ENCODE peak calls at places on chromosomes 12 and 14, in ten cellular contexts. Q is hypothalamus; C is OCI-LY7; U is cerebellar cortex; J is NCI-H1048; K is NCI-H1092 treated with DMSO at 0.1 percent for 48 hours; V is putamen; L is naive thymus-derived CD8-positive, alpha-beta T cell; D is cardiac muscle cell; I is C1 segment of cervical spinal cord. F is an unnamed sample.

GRCh38 chr12:1890810-1891209 is 27.6 kb downstream of the CACNA2D4 start:
- DNase-seq in C (no peak), U (no peak), I (no peak), L (no peak), V (no peak), D (no peak), K (no peak), Q (no peak), J (no peak), F (peak)

GRCh38 chr12:110766311-110767154 is 23.8 kb upstream of the PPP1CC start:
- DNase-seq in D (no peak), Q (no peak), L (no peak), C (no peak), K (no peak), V (no peak), U (no peak), I (no peak), J (no peak), F (no peak)

GRCh38 chr12:93198086-93198485 is 179.6 kb upstream of the NUDT4 start:
- DNase-seq in L (no peak), J (no peak), I (no peak), D (no peak), Q (no peak), U (no peak), V (no peak), K (no peak), C (no peak), F (no peak)

GRCh38 chr12:92593734-92594402 is 108.9 kb upstream of the PLEKHG7 start:
- DNase-seq in V (peak), K (no peak), I (no peak), Q (no peak), J (no peak), U (no peak), D (no peak), C (peak), L (peak), F (no peak)

GRCh38 chr12:109703684-109704083 is 9.9 kb upstream of the FAM222A start:
- DNase-seq in C (no peak), K (no peak), D (no peak), Q (no peak), V (no peak), U (no peak), I (no peak), L (no peak), J (no peak), F (no peak)

GRCh38 chr14:104098272-104099095 is 13.0 kb downstream of the ASPG start:
- DNase-seq in J (no peak), V (no peak), L (no peak), Q (no peak), U (no peak), K (no peak), I (no peak), D (no peak), C (no peak), F (no peak)

GRCh38 chr12:65278576-65279386 is at the start of gene MSRB3:
- DNase-seq in V (peak), I (peak), L (no peak), D (peak), J (no peak), Q (peak), K (no peak), U (peak), C (no peak), F (peak)

GRCh38 chr12:70806827-70807226 is 113.7 kb downstream of the PTPRR start:
- DNase-seq in V (no peak), L (no peak), I (no peak), C (no peak), D (no peak), K (no peak), U (no peak), Q (no peak), J (no peak), F (no peak)

GRCh38 chr12:113128802-113129663 is 6.5 kb downstream of the RASAL1 start:
- DNase-seq in U (no peak), L (no peak), C (peak), I (no peak), Q (no peak), J (no peak), K (no peak), V (no peak), D (no peak), F (no peak)

GRCh38 chr14:68208218-68208617 is 388.6 kb downstream of the RAD51B start:
- DNase-seq in J (no peak), I (no peak), C (no peak), Q (no peak), D (no peak), K (no peak), U (no peak), L (no peak), V (no peak), F (no peak)

GRCh38 chr14:104953896-104954656 is 24.1 kb downstream of the AHNAK2 start:
- DNase-seq in U (no peak), J (no peak), I (no peak), V (no peak), Q (no peak), C (no peak), D (no peak), L (no peak), K (no peak), F (peak)

GRCh38 chr12:109488051-109488665 is 10.7 kb downstream of the UBE3B start:
- DNase-seq in J (no peak), K (no peak), C (no peak), I (no peak), Q (no peak), U (no peak), L (no peak), D (no peak), V (no peak), F (no peak)

GRCh38 chr12:96020314-96021003 is 14.9 kb downstream of the LTA4H start:
- DNase-seq in Q (no peak), U (no peak), D (no peak), J (no peak), I (no peak), K (no peak), V (no peak), C (peak), L (no peak), F (no peak)

GRCh38 chr12:116863275-116863767 is 17.9 kb downstream of the HRK start:
- DNase-seq in D (no peak), K (no peak), U (no peak), J (no peak), V (no peak), I (no peak), C (peak), L (no peak), Q (no peak), F (peak)

GRCh38 chr14:67934087-67934486 is 114.5 kb downstream of the RAD51B start:
- DNase-seq in D (peak), U (peak), L (peak), K (peak), I (no peak), C (peak), J (no peak), Q (no peak), V (peak), F (peak)

GRCh38 chr12:42786400-42786799 is 196.9 kb upstream of the PRICKLE1 start:
- DNase-seq in L (no peak), J (no peak), I (no peak), V (peak), Q (no peak), K (no peak), D (no peak), U (peak), C (no peak), F (no peak)

GRCh38 chr12:111343181-111343580 is 25.7 kb downstream of the PHETA1 start:
- DNase-seq in K (no peak), V (no peak), D (no peak), L (no peak), Q (no peak), C (no peak), J (no peak), I (no peak), U (no peak), F (no peak)

GRCh38 chr12:30622509-30622908 is 73.2 kb downstream of the IPO8 start:
- DNase-seq in I (no peak), V (no peak), J (no peak), L (no peak), Q (no peak), D (no peak), K (no peak), C (no peak), U (no peak), F (no peak)

GRCh38 chr12:124295431-124296058 is 652 bp downstream of the RFLNA start:
- DNase-seq in V (no peak), K (no peak), C (no peak), Q (no peak), L (no peak), J (no peak), U (no peak), I (no peak), D (no peak), F (peak)

GRCh38 chr14:41899416-41899815 is 292.7 kb downstream of the LRFN5 start:
- DNase-seq in L (no peak), Q (no peak), V (no peak), U (no peak), C (no peak), K (peak), I (no peak), J (no peak), D (no peak), F (no peak)

GRCh38 chr14:80387563-80387981 is 176.3 kb upstream of the DIO2 start:
- DNase-seq in D (no peak), C (no peak), L (no peak), K (no peak), J (no peak), V (peak), U (peak), Q (peak), I (peak), F (no peak)

GRCh38 chr14:58356268-58356667 is 39.5 kb upstream of the TOMM20L start:
- DNase-seq in J (no peak), U (no peak), I (no peak), V (no peak), K (no peak), D (no peak), C (no peak), L (no peak), Q (no peak), F (no peak)

GRCh38 chr14:33774866-33775519 is 175.9 kb downstream of the EGLN3 start:
- DNase-seq in V (no peak), U (no peak), C (no peak), I (no peak), K (no peak), Q (no peak), L (no peak), D (no peak), J (no peak), F (no peak)